ENCODE peak calls at places on chromosomes 16 and 17, in seven cellular contexts. I is mesendoderm, W is neuronal stem cell, O is IMR-90, L is trophoblast cell, E is mesenchymal stem cell, Z is H1. Q is an unnamed sample.

GRCh38 chr17:35605753-35606152 is 18.6 kb downstream of the AP2B1 start:
- DNase-seq in Z (no peak), W (no peak), I (no peak), L (no peak), E (no peak), O (peak), Q (no peak)

GRCh38 chr17:60231691-60232090 is 81.9 kb downstream of the CA4 start:
- DNase-seq in L (no peak), W (peak), E (peak), O (peak), Z (no peak), I (no peak), Q (no peak)

GRCh38 chr17:65134035-65134434 is 3.1 kb upstream of the RGS9 start:
- DNase-seq in Z (no peak), O (no peak), L (no peak), E (no peak), I (no peak), W (no peak), Q (no peak)

GRCh38 chr16:63655846-63656245 is 1466.0 kb downstream of the CDH11 start:
- DNase-seq in E (no peak), L (no peak), O (no peak), Z (no peak), W (peak), I (no peak), Q (no peak)

GRCh38 chr17:72501404-72502110 is 380.7 kb downstream of the SOX9 start:
- DNase-seq in E (no peak), Z (no peak), W (no peak), O (no peak), L (peak), I (peak), Q (no peak)

GRCh38 chr16:886802-887731 is 83.7 kb downstream of the LMF1 start:
- DNase-seq in I (peak), W (peak), E (no peak), O (no peak), L (no peak), Z (peak), Q (no peak)

GRCh38 chr17:27807567-27808470 is 7.5 kb upstream of the NOS2 start:
- DNase-seq in W (no peak), O (no peak), L (peak), E (no peak), I (no peak), Z (no peak), Q (no peak)

GRCh38 chr17:50837286-50837979 is 2.0 kb downstream of the WFIKKN2 start:
- DNase-seq in I (no peak), W (no peak), O (no peak), Z (no peak), L (no peak), E (no peak), Q (peak)

GRCh38 chr17:22454070-22454999 is 762.0 kb downstream of the KCNJ18 start:
- DNase-seq in E (no peak), Z (no peak), I (no peak), O (no peak), L (no peak), W (no peak), Q (no peak)

DNA sequence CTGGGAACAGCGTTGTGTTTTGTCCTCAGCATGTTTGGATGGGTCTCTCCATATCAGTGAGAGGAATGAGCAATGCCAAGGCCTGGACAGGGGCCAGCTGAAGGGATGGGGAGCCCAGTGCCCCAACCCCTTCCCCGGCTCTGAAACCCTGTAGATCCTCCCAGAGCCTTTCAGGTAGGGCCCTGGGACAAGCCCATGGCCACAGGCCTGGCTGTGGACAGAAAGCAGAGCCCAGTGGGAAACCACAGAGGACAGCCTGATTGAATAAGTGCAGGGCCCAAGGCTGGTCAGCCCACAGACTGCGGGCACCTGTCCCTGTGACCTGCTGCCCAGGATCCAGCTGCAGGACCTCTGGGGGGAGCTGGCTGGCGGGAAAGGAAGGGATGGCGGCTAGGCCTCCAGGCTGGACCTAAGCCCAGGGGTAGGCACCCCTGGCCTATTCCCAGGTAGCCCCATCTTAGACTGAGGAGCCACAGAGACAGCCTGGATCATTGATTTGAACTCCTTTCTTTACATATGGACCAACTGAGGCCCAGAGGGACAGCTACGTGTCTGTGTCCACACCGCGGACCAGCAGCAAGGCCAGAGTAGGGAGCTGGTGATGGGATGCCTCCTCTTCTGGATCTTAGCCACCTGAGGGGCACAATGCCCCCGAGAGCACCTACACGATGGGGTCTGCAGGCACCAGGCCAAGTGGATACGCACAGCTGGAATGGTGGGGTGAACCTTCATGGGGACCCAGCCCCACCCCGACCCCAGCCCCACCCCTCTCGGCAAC is 1.3 kb downstream of the CCDC102A start:
- DNase-seq in W (no peak), I (no peak), E (no peak), L (no peak), Z (peak), O (no peak), Q (peak)
- H2BK120ac ChIP-seq in W (no peak), I (no peak), E (no peak), L (no peak), Z (no peak), O (no peak), Q (no peak)

GRCh38 chr17:49717371-49717841 is 9.6 kb upstream of the SLC35B1 start:
- DNase-seq in L (no peak), Z (no peak), E (no peak), O (no peak), W (no peak), I (no peak), Q (no peak)

GRCh38 chr17:49715221-49715620 is 7.5 kb upstream of the SLC35B1 start:
- DNase-seq in O (no peak), I (no peak), L (no peak), W (no peak), E (no peak), Z (no peak), Q (no peak)

GRCh38 chr17:49722066-49722465 is 14.3 kb upstream of the SLC35B1 start:
- DNase-seq in L (no peak), W (no peak), E (no peak), I (peak), O (no peak), Z (no peak), Q (no peak)

GRCh38 chr17:49715717-49716279 is 8.0 kb upstream of the SLC35B1 start:
- DNase-seq in O (no peak), E (no peak), W (no peak), L (no peak), Z (no peak), I (no peak), Q (no peak)

GRCh38 chr17:49716952-49717351 is 9.2 kb upstream of the SLC35B1 start:
- DNase-seq in W (no peak), Z (no peak), E (no peak), L (no peak), O (no peak), I (no peak), Q (no peak)
- H2BK120ac ChIP-seq in W (no peak), Z (no peak), E (no peak), L (no peak), O (no peak), I (no peak), Q (no peak)

DNA sequence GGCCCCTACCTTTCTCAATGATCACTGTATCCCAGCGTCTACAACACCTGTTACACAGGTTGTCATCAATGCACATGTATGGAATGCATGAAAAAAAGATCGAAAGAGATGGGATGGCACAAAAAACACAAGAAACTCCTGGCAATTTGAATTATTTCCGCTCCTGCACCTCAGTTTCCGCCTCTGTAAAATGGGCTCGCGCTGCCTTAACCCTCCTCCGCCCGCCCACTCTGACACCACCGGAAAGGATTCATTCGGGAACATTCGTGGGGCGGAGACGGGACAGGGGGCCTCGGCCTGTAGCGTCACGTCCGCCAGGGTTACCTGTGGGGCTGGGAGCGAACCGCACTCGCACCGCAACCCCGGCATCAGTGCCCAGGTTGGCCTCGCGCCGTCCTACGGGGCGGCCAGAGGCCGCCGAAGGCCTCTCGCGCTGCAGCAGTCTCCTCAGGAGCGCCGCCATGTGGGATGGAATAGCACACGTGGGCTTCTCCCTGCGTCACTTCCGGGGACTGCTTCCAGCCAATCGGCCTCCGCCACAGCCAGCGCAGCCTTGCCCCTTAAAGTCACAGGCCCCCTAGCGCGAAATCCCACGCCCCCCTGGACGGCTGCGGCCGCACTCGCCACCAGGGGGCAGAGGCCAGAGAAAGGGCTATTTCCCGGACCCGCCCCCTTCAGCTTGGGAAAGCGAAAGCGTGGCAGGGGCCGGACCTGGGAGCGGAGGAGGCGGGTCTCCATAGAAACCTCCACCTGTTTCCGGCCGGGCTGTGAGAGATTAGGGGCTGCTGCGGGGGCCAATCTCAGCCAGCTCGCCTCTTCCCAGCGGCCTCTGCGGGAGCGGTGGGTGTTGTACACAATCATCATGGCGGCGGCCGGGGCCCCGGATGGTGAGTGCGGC is at the start of the genes EARS2 and UBFD1:
- DNase-seq in L (peak), E (peak), I (peak), W (peak), O (peak), Z (peak), Q (peak)
- H2BK120ac ChIP-seq in L (peak), E (peak), I (peak), W (no peak), O (peak), Z (no peak), Q (no peak)

GRCh38 chr17:28967240-28968135 is 16.2 kb upstream of the PHF12 start:
- DNase-seq in E (no peak), O (no peak), Z (no peak), L (peak), I (peak), W (peak), Q (no peak)
- H2BK120ac ChIP-seq in E (no peak), O (no peak), Z (peak), L (no peak), I (no peak), W (no peak), Q (no peak)

GRCh38 chr16:29738514-29738913 is 7.3 kb downstream of the C16orf54 start:
- DNase-seq in E (no peak), I (no peak), Z (no peak), L (no peak), O (no peak), W (no peak), Q (no peak)
- H2BK120ac ChIP-seq in E (no peak), I (no peak), Z (no peak), L (no peak), O (no peak), W (no peak), Q (no peak)

GRCh38 chr16:23402100-23402499 is 50.9 kb downstream of the COG7 start:
- DNase-seq in E (no peak), W (no peak), O (no peak), Z (no peak), I (no peak), L (no peak), Q (no peak)
- H2BK120ac ChIP-seq in E (no peak), W (no peak), O (no peak), Z (no peak), I (no peak), L (no peak), Q (no peak)

GRCh38 chr17:79034931-79035485 is 11.0 kb downstream of the C1QTNF1 start:
- DNase-seq in W (no peak), O (no peak), E (no peak), Z (no peak), I (no peak), L (no peak), Q (no peak)
- H2BK120ac ChIP-seq in W (no peak), O (peak), E (no peak), Z (no peak), I (no peak), L (no peak), Q (no peak)

GRCh38 chr17:2321399-2321798 is 14.9 kb downstream of the TSR1 start:
- DNase-seq in W (no peak), I (no peak), E (no peak), Z (no peak), O (no peak), L (no peak), Q (no peak)

GRCh38 chr17:2323629-2324314 is 12.5 kb downstream of the TSR1 start:
- DNase-seq in E (no peak), I (no peak), L (no peak), W (no peak), Z (no peak), O (no peak), Q (no peak)
- H2BK120ac ChIP-seq in E (no peak), I (no peak), L (no peak), W (no peak), Z (no peak), O (no peak), Q (no peak)

GRCh38 chr17:63804328-63804727 is 22.9 kb upstream of the PSMC5 start:
- DNase-seq in Z (peak), I (no peak), E (no peak), W (no peak), L (no peak), O (no peak), Q (no peak)

GRCh38 chr17:63809970-63810369 is 17.3 kb upstream of the PSMC5 start:
- DNase-seq in L (no peak), E (no peak), O (no peak), W (no peak), Z (no peak), I (no peak), Q (no peak)
- H2BK120ac ChIP-seq in L (no peak), E (no peak), O (no peak), W (no peak), Z (no peak), I (no peak), Q (no peak)

GRCh38 chr16:88692861-88693260 is 6.6 kb upstream of the SNAI3 start:
- DNase-seq in W (no peak), O (no peak), Z (no peak), L (no peak), E (no peak), I (no peak), Q (no peak)

GRCh38 chr16:88691924-88692560 is 5.7 kb upstream of the SNAI3 start:
- DNase-seq in E (no peak), Z (no peak), O (no peak), I (no peak), W (no peak), L (no peak), Q (no peak)

GRCh38 chr16:88695218-88695617 is 8.9 kb upstream of the SNAI3 start:
- DNase-seq in I (no peak), O (no peak), Z (no peak), E (no peak), W (no peak), L (no peak), Q (no peak)

GRCh38 chr16:88694221-88695087 is 8.1 kb upstream of the SNAI3 start:
- DNase-seq in Z (no peak), E (no peak), I (no peak), L (no peak), W (no peak), O (no peak), Q (no peak)

GRCh38 chr16:88693420-88694177 is 7.3 kb upstream of the SNAI3 start:
- DNase-seq in L (no peak), O (no peak), W (no peak), Z (no peak), I (no peak), E (no peak), Q (no peak)
- H2BK120ac ChIP-seq in L (no peak), O (no peak), W (peak), Z (no peak), I (no peak), E (no peak), Q (no peak)

Q was measured in H9.